ENCODE peak calls at places on chromosome 9, in four cellular contexts. M is heart left ventricle, A is neural progenitor cell, T is ovary. V is an unnamed sample. For H3K4me1, the result is how much of the 10 kb centered on the place peaks cover.

GRCh38 chr9:108746864-108747263 is 108.9 kb downstream of the ACTL7B start:
- DNase-seq in M (no peak), A (no peak), T (no peak), V (no peak)

GRCh38 chr9:8831568-8831967 is 1032.0 kb upstream of the DMAC1 start:
- DNase-seq in M (no peak), A (no peak), T (no peak), V (no peak)

GRCh38 chr9:125989524-125990180 is 242.5 kb downstream of the PBX3 start:
- DNase-seq in M (no peak), A (no peak), T (no peak), V (peak)

GRCh38 chr9:124423591-124423990 is 8.3 kb upstream of the PSMB7 start:
- DNase-seq in M (no peak), A (no peak), T (no peak), V (no peak)

GRCh38 chr9:12613071-12613470 is 80.1 kb upstream of the TYRP1 start:
- DNase-seq in M (no peak), A (no peak), T (no peak), V (no peak)

GRCh38 chr9:99296375-99296951 is 74.4 kb downstream of the SEC61B start:
- DNase-seq in M (no peak), A (no peak), T (peak), V (peak)

GRCh38 chr9:116287721-116288120 is 134.1 kb downstream of the PAPPA start:
- DNase-seq in M (no peak), A (no peak), T (no peak), V (no peak)

GRCh38 chr9:92158097-92158601 is 42.9 kb upstream of the SPTLC1 start:
- DNase-seq in M (no peak), A (no peak), T (no peak), V (no peak)

GRCh38 chr9:98907055-98907454 is 36.7 kb upstream of the COL15A1 start:
- DNase-seq in M (no peak), A (no peak), T (no peak), V (no peak)

GRCh38 chr9:137313326-137313920 is 11.4 kb upstream of the NRARP start:
- DNase-seq in M (no peak), A (no peak), T (peak), V (peak)

GRCh38 chr9:90939367-90939766 is 137.7 kb downstream of the SYK start:
- DNase-seq in M (no peak), A (no peak), T (no peak), V (no peak)

GRCh38 chr9:105854056-105854782 is 159.9 kb downstream of the TMEM38B start:
- DNase-seq in M (no peak), A (no peak), T (no peak), V (no peak)

GRCh38 chr9:2367970-2368369 is 253.6 kb upstream of the VLDLR start:
- DNase-seq in M (no peak), A (no peak), T (no peak), V (no peak)

GRCh38 chr9:35954942-35955546 is 2.9 kb downstream of the OR2S2 start:
- DNase-seq in M (no peak), A (peak), T (peak), V (no peak)

GRCh38 chr9:106864533-106865143 is 1.7 kb downstream of the ZNF462 start:
- DNase-seq in M (no peak), A (no peak), T (peak), V (no peak)

GRCh38 chr9:31388660-31389059 is 995.8 kb upstream of the ACO1 start:
- DNase-seq in M (no peak), A (no peak), T (no peak), V (no peak)

GRCh38 chr9:76876098-76876497 is 29.8 kb downstream of the PRUNE2 start:
- DNase-seq in M (no peak), A (no peak), T (no peak), V (no peak)

GRCh38 chr9:71634753-71635152 is 133.6 kb downstream of the CEMIP2 start:
- DNase-seq in M (no peak), A (no peak), T (no peak), V (no peak)

GRCh38 chr9:27131731-27132130 is 22.7 kb downstream of the TEK start:
- DNase-seq in M (no peak), A (no peak), T (no peak), V (no peak)

GRCh38 chr9:93225892-93226291 is 42.0 kb downstream of the WNK2 start:
- DNase-seq in M (peak), A (no peak), T (no peak), V (no peak)

GRCh38 chr9:91991621-91992435 is 41.8 kb upstream of the ROR2 start:
- DNase-seq in M (no peak), A (no peak), T (no peak), V (no peak)

GRCh38 chr9:106877345-106877744 is 14.4 kb downstream of the ZNF462 start:
- DNase-seq in M (no peak), A (no peak), T (no peak), V (no peak)

GRCh38 chr9:91433180-91433579 is 9.5 kb upstream of the NFIL3 start:
- DNase-seq in M (no peak), A (no peak), T (no peak), V (no peak)

GRCh38 chr9:97310896-97311295 is 3.4 kb downstream of the CCDC180 start:
- DNase-seq in M (no peak), A (no peak), T (no peak), V (no peak)

GRCh38 chr9:8486095-8486494 is 686.5 kb upstream of the DMAC1 start:
- DNase-seq in M (peak), A (peak), T (peak), V (no peak)

GRCh38 chr9:138067594-138068367 is 190.2 kb downstream of the CACNA1B start:
- DNase-seq in M (peak), A (no peak), T (no peak), V (no peak)

GRCh38 chr9:90219548-90220118 is 423.0 kb downstream of the DIRAS2 start:
- DNase-seq in M (no peak), A (peak), T (no peak), V (no peak)

GRCh38 chr9:14314424-14314928 is 535 bp upstream of the NFIB start:
- DNase-seq in M (peak), A (peak), T (peak), V (peak)
- H3K4me1 ChIP-seq in M (under half), A (under half), T (under half), V (under half)

GRCh38 chr9:135931349-135931820 is 24.0 kb upstream of the CAMSAP1 start:
- DNase-seq in M (no peak), A (no peak), T (no peak), V (peak)
- H3K27ac ChIP-seq in M (no peak), A (no peak), T (no peak), V (no peak)

GRCh38 chr9:121289554-121290370 is 21.8 kb downstream of the GSN start:
- DNase-seq in M (no peak), A (no peak), T (peak), V (no peak)

GRCh38 chr9:121288557-121288873 is 20.6 kb downstream of the GSN start:
- DNase-seq in M (no peak), A (no peak), T (no peak), V (no peak)

GRCh38 chr9:121286688-121286972 is 18.7 kb downstream of the GSN start:
- DNase-seq in M (no peak), A (no peak), T (no peak), V (no peak)

GRCh38 chr9:121286973-121287721 is 19.2 kb downstream of the GSN start:
- DNase-seq in M (peak), A (peak), T (peak), V (peak)

DNA sequence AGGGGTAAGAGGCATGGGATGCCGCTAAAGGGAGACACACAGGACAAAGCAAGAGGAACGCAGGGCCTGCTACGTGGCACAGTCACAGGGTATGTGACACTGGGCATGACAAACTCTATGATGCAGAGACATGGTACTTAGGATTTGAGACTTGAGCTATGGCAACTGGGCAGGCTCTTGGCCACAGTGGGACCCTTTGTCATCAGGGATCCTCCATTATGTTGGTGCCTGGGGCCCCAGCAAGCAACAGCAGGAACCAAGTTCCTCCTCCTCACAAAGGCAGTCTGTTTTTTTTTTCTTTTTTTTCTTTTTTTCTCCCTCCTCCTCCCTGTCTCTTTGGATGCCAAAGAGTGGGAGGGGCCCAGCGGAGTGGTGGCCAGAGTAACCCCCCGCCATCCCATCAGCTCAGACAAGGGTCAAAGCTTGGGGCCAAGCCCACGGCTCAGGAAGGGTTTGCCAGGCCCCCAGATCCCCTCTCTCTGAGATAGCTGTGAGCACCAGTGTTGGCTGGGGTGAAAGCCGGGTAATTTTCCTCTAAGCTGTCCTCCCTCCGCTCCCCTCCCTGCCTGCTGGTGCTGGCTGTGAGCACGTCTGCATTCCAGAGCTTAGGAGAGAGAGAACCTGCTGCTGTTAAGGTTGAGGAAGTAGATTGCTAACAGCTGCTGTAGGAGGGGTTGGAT is 21.1 kb downstream of the GSN start:
- DNase-seq in M (peak), A (peak), T (peak), V (peak)
- H3K4me3 ChIP-seq in M (no peak), A (peak), T (no peak), V (no peak)

DNA sequence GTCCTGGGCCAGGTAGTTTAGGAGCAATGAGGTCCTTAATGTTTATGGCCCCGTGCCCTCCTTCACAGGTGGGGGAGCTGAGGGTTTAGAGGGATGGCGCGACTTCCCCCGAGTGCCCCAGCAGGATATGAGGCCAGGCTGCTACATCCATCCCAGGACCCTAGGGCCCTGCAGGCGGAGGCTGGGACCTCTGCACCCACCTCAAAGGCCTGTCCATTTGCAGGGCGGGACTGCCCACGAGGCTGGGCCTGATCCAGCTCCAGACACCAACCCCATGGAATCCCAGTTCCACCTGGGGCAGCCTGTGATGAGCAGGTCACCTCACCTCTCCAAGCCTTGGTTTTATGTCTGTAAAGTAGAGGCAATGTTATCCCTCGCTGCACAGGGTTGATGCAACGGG is 142.1 kb downstream of the RXRA start:
- DNase-seq in M (no peak), A (no peak), T (no peak), V (no peak)
- H3K4me1 ChIP-seq in M (under half), A (under half), T (under half), V (under half)

GRCh38 chr9:131478421-131478868 is 24.3 kb upstream of the POMT1 start:
- DNase-seq in M (no peak), A (peak), T (peak), V (no peak)

GRCh38 chr9:131477367-131477766 is 25.4 kb upstream of the POMT1 start:
- DNase-seq in M (no peak), A (no peak), T (no peak), V (no peak)

GRCh38 chr9:131480258-131480657 is 22.5 kb upstream of the POMT1 start:
- DNase-seq in M (no peak), A (no peak), T (no peak), V (no peak)

GRCh38 chr9:131477816-131478419 is 24.8 kb upstream of the POMT1 start:
- DNase-seq in M (no peak), A (no peak), T (no peak), V (peak)

DNA sequence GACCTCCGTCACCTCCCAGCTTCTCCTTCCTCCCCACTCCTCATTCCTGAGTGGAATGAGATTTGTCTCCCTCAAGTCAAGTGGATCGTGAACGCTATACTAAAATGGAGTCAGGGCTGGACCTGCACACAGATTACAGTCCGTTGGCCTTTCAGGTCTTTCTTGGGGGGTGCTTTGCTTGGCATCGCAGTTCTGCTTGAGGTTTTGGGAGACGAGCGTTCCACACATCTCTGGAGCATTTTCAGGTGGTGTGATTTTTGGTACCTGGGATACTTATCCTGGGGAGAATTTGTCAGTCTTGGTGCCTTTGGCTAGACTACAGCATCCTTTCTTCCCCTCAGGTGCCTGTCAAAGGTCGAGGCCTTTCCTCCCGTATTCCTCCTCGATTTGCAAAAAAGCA is 23.8 kb upstream of the POMT1 start:
- DNase-seq in M (no peak), A (no peak), T (no peak), V (no peak)
- H3K27ac ChIP-seq in M (no peak), A (no peak), T (no peak), V (no peak)

DNA sequence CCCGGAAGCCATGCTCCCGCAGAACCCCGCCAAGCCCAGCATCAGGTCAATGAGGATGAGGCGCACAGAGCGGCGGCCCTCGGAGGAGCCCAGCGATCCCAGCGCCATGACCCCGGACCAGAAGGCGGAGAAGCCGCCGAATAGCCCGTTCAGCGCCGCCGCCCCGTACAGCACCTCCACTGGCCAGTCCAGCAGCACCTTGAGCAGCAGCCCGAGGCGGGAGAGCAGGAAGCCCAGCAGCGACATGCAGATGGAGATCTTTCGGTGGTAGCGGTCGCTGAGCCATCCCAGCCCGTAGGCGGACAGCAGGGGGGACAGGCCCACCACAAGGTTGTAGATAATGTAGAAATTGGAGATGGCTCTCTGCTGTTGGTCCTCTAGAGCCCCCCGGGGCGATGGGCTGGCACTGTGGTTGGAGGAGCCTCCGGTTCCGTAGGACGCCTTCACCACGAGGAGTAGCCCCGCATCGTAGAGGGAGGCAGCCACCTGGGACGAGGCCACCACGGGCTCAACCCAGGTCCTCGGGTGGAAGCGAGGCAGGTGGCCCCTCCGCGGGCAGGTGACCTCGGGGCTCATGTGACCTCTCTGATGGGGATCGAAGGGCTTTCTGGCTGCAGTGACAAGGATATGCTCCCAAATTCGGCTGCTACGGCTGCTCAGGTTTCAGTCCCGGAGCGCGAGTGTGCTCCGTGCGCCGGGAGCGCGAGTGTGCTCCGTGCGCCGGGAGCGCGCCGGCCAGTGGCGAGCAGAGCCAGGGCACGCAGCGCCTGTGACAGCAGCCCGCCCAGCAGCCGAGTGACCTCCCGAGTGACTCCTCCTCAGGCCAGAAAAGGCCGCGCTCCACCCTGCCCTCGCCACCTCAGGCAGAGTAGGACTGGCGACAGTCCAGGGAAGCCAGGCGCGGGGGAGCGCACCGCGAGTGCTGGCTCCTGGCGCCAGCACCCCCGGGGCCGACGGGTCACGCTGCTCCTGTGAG is at the start of gene SLC46A2:
- DNase-seq in M (peak), A (peak), T (no peak), V (peak)
- H3K4me3 ChIP-seq in M (peak), A (peak), T (no peak), V (no peak)

V was measured in aorta.